ENCODE peak calls at places on chromosomes 6 and 20, in eight cellular contexts. Y is body of pancreas, A is choroid plexus epithelial cell, M is HT1080, J is SJSA1, N is osteocyte, O is activated gamma-delta T cell treated with Interleukin-2 at 50 U/mL for 16 hours, F is Calu3. V is an unnamed sample.
A peak's percentile ranks its signal among the peaks of the same experiment; 100 is the strongest.

GRCh38 chr20:24522452-24523330 is 53.3 kb downstream of the SYNDIG1 start:
- DNase-seq in Y (no peak), A (peak; percentile 10), M (peak; percentile 14), J (no peak), N (no peak), O (no peak), F (no peak), V (no peak)

GRCh38 chr20:18256440-18257090 is 31.8 kb upstream of the ZNF133 start:
- DNase-seq in Y (no peak), A (no peak), M (no peak), J (no peak), N (no peak), O (no peak), F (no peak), V (no peak)

GRCh38 chr6:169863149-169863525 is 111.7 kb downstream of the ERMARD start:
- DNase-seq in Y (no peak), A (no peak), M (no peak), J (no peak), N (peak; percentile 77), O (no peak), F (no peak), V (peak; percentile 60)

GRCh38 chr6:17962436-17963031 is 24.9 kb downstream of the KIF13A start:
- DNase-seq in Y (no peak), A (peak; percentile 97), M (peak; percentile 93), J (peak; percentile 97), N (no peak), O (no peak), F (no peak), V (no peak)

GRCh38 chr6:18823782-18824386 is 436.7 kb downstream of the RNF144B start:
- DNase-seq in Y (no peak), A (peak; percentile 33), M (peak; percentile 32), J (peak; percentile 46), N (no peak), O (no peak), F (peak; percentile 16), V (no peak)

GRCh38 chr6:43983632-43984031 is 143.6 kb downstream of the MRPL14 start:
- DNase-seq in Y (peak; percentile 16), A (no peak), M (no peak), J (no peak), N (no peak), O (no peak), F (no peak), V (peak; percentile 71)

GRCh38 chr6:166402582-166403277 is 20.0 kb upstream of the MPC1 start:
- DNase-seq in Y (no peak), A (no peak), M (no peak), J (no peak), N (peak; percentile 87), O (no peak), F (no peak), V (no peak)

GRCh38 chr6:8657522-8657921 is 222.2 kb upstream of the SLC35B3 start:
- DNase-seq in Y (no peak), A (no peak), M (no peak), J (no peak), N (no peak), O (no peak), F (no peak), V (no peak)

GRCh38 chr20:6765469-6766058 is 1.9 kb upstream of the BMP2 start:
- DNase-seq in Y (no peak), A (peak; percentile 83), M (peak; percentile 79), J (no peak), N (no peak), O (no peak), F (peak; percentile 10), V (peak; percentile 74)

GRCh38 chr6:122400121-122400450 is 634 bp downstream of the HSF2 start:
- DNase-seq in Y (no peak), A (no peak), M (peak; percentile 4), J (no peak), N (no peak), O (no peak), F (no peak), V (no peak)

GRCh38 chr6:40185486-40185885 is 251.2 kb upstream of the MOCS1 start:
- DNase-seq in Y (no peak), A (no peak), M (no peak), J (no peak), N (peak; percentile 44), O (no peak), F (no peak), V (no peak)

GRCh38 chr6:111777357-111777756 is 95.9 kb downstream of the FYN start:
- DNase-seq in Y (no peak), A (no peak), M (no peak), J (no peak), N (no peak), O (no peak), F (no peak), V (no peak)

GRCh38 chr6:135159531-135159930 is 21.6 kb upstream of the MYB start:
- DNase-seq in Y (no peak), A (no peak), M (peak; percentile 31), J (no peak), N (no peak), O (peak; percentile 9), F (no peak), V (no peak)

GRCh38 chr6:135117413-135117968 is 62.9 kb upstream of the HBS1L start:
- DNase-seq in Y (no peak), A (no peak), M (no peak), J (no peak), N (no peak), O (no peak), F (no peak), V (no peak)

GRCh38 chr6:87944541-87944954 is 103.1 kb upstream of the SPACA1 start:
- DNase-seq in Y (peak; percentile 41), A (peak; percentile 32), M (peak; percentile 47), J (peak; percentile 55), N (peak; percentile 65), O (no peak), F (peak; percentile 50), V (peak; percentile 46)

GRCh38 chr6:29723666-29724588 is 693 bp downstream of the HLA-F start:
- DNase-seq in Y (peak; percentile 39), A (no peak), M (no peak), J (no peak), N (no peak), O (peak; percentile 70), F (peak; percentile 17), V (no peak)

GRCh38 chr20:24851346-24852019 is 97.6 kb upstream of the CST7 start:
- DNase-seq in Y (no peak), A (no peak), M (no peak), J (no peak), N (no peak), O (no peak), F (no peak), V (no peak)

GRCh38 chr6:15247750-15248450 is 2.0 kb downstream of the JARID2 start:
- DNase-seq in Y (peak; percentile 53), A (peak; percentile 73), M (peak; percentile 51), J (peak; percentile 64), N (no peak), O (peak; percentile 58), F (peak; percentile 48), V (peak; percentile 47)

GRCh38 chr6:88047510-88048150 is at the start of gene SPACA1:
- DNase-seq in Y (no peak), A (no peak), M (no peak), J (no peak), N (no peak), O (no peak), F (no peak), V (no peak)

GRCh38 chr20:45963059-45964011 is 8.7 kb downstream of the ZNF335 start:
- DNase-seq in Y (no peak), A (peak; percentile 77), M (peak; percentile 46), J (no peak), N (no peak), O (no peak), F (peak; percentile 34), V (peak; percentile 56)